ENCODE peak calls at places on chromosome 2, in seven cellular contexts. Z is left colon; Y is AG09319; W is brain microvascular endothelial cell; A is naive thymus-derived CD4-positive, alpha-beta T cell; K is central memory CD4-positive, alpha-beta T cell; M is dermis blood vessel endothelial cell. T is an unnamed sample.

GRCh38 chr2:160293401-160293911 is 93.4 kb upstream of the ITGB6 start:
- DNase-seq in W (peak; percentile 91), M (no peak), K (no peak), Z (no peak), A (no peak), Y (peak; percentile 54), T (no peak)

GRCh38 chr2:215366440-215367032 is 54.7 kb downstream of the ATIC start:
- DNase-seq in Z (no peak), M (no peak), Y (no peak), A (no peak), W (no peak), K (no peak), T (no peak)

GRCh38 chr2:62941413-62941812 is 109.2 kb upstream of the OTX1 start:
- DNase-seq in A (no peak), M (peak; percentile 14), W (no peak), K (no peak), Z (no peak), Y (no peak), T (no peak)

GRCh38 chr2:85990084-85990483 is 101.3 kb upstream of the ST3GAL5 start:
- DNase-seq in A (no peak), K (no peak), M (no peak), Z (no peak), Y (no peak), W (no peak), T (no peak)

GRCh38 chr2:28437918-28438317 is 45.3 kb downstream of the FOSL2 start:
- DNase-seq in M (no peak), Z (no peak), A (no peak), K (no peak), W (no peak), Y (no peak), T (peak; percentile 53)

GRCh38 chr2:171158790-171159325 is 1.8 kb downstream of the TLK1 start:
- DNase-seq in Y (no peak), Z (no peak), M (peak; percentile 35), W (no peak), K (no peak), A (no peak), T (no peak)

GRCh38 chr2:240569998-240570530 is 1.8 kb downstream of the RNPEPL1 start:
- DNase-seq in A (no peak), W (no peak), K (no peak), Y (no peak), M (no peak), Z (no peak), T (peak; percentile 81)

GRCh38 chr2:130338793-130339345 is 3.8 kb upstream of the IMP4 start:
- DNase-seq in W (no peak), Z (no peak), Y (no peak), M (no peak), K (no peak), A (no peak), T (no peak)

GRCh38 chr2:25362564-25363145 is 20.9 kb upstream of the DNMT3A start:
- DNase-seq in Z (peak; percentile 59), M (peak; percentile 27), A (peak; percentile 54), W (no peak), Y (no peak), K (peak; percentile 52), T (peak; percentile 93)

GRCh38 chr2:205377324-205377723 is 305.0 kb upstream of the NRP2 start:
- DNase-seq in Z (no peak), W (no peak), A (no peak), K (no peak), M (no peak), Y (no peak), T (no peak)

GRCh38 chr2:237754182-237754581 is 44.4 kb upstream of the RBM44 start:
- DNase-seq in Y (no peak), K (no peak), W (peak; percentile 40), A (no peak), M (no peak), Z (no peak), T (no peak)

GRCh38 chr2:181953773-181954537 is 31.7 kb upstream of the PPP1R1C start:
- DNase-seq in M (peak; percentile 87), W (peak; percentile 38), Y (peak; percentile 46), A (peak; percentile 54), Z (peak; percentile 52), K (peak; percentile 25), T (peak; percentile 77)

GRCh38 chr2:239226677-239227076 is 174.1 kb downstream of the HDAC4 start:
- DNase-seq in K (no peak), A (no peak), Y (no peak), M (no peak), Z (no peak), W (no peak), T (peak; percentile 56)

GRCh38 chr2:9415770-9416169 is 7.6 kb downstream of the ITGB1BP1 start:
- DNase-seq in K (no peak), Y (no peak), A (no peak), M (no peak), Z (no peak), W (no peak), T (no peak)

GRCh38 chr2:120748741-120749140 is 13.1 kb downstream of the GLI2 start:
- DNase-seq in A (no peak), M (no peak), Z (no peak), K (no peak), Y (no peak), W (no peak), T (no peak)

GRCh38 chr2:218834685-218835084 is 3.1 kb upstream of the PRKAG3 start:
- DNase-seq in W (no peak), Y (no peak), M (no peak), Z (no peak), A (no peak), K (no peak), T (no peak)

GRCh38 chr2:231204581-231204980 is 6.2 kb downstream of the ARMC9 start:
- DNase-seq in M (no peak), Y (no peak), W (no peak), A (no peak), K (no peak), Z (peak; percentile 2), T (no peak)

GRCh38 chr2:15031745-15032240 is 399.3 kb downstream of the LRATD1 start:
- DNase-seq in Z (no peak), W (no peak), K (no peak), A (no peak), Y (no peak), M (no peak), T (no peak)

GRCh38 chr2:96374211-96374951 is 38.8 kb downstream of the NCAPH start:
- DNase-seq in A (no peak), K (no peak), Y (no peak), Z (no peak), W (peak; percentile 32), M (peak; percentile 83), T (no peak)

GRCh38 chr2:1477196-1478040 is 64.2 kb downstream of the TPO start:
- DNase-seq in Z (no peak), A (no peak), W (no peak), K (no peak), M (no peak), Y (no peak), T (peak; percentile 76)

GRCh38 chr2:75870133-75870532 is 159.4 kb upstream of the GCFC2 start:
- DNase-seq in K (no peak), A (no peak), W (no peak), Z (no peak), M (no peak), Y (no peak), T (no peak)

GRCh38 chr2:56456791-56457190 is 273.0 kb downstream of the CCDC85A start:
- DNase-seq in W (no peak), A (no peak), M (no peak), Y (no peak), Z (no peak), K (no peak), T (no peak)

GRCh38 chr2:4715065-4715464 is 977.1 kb upstream of the SOX11 start:
- DNase-seq in Y (no peak), W (peak; percentile 42), Z (no peak), M (no peak), K (no peak), A (no peak), T (no peak)

GRCh38 chr2:197163755-197164753 is 146.5 kb downstream of the ANKRD44 start:
- DNase-seq in K (no peak), Y (no peak), Z (no peak), A (no peak), M (peak; percentile 15), W (no peak), T (no peak)

GRCh38 chr2:226184940-226185575 is 614.6 kb downstream of the IRS1 start:
- DNase-seq in Z (no peak), K (no peak), Y (peak; percentile 18), M (no peak), W (peak; percentile 31), A (no peak), T (no peak)

GRCh38 chr2:6103949-6104348 is 411.8 kb downstream of the SOX11 start:
- DNase-seq in Y (no peak), K (no peak), W (no peak), A (no peak), Z (no peak), M (no peak), T (no peak)

GRCh38 chr2:55403177-55403998 is 16.3 kb downstream of the CCDC88A start:
- DNase-seq in W (no peak), Z (no peak), K (no peak), Y (no peak), A (no peak), M (no peak), T (no peak)

GRCh38 chr2:231800493-231801091 is 14.3 kb downstream of the COPS7B start:
- DNase-seq in M (peak; percentile 63), Y (no peak), Z (no peak), K (no peak), A (no peak), W (peak; percentile 40), T (no peak)

GRCh38 chr2:211495339-211495738 is 938.9 kb downstream of the CPS1 start:
- DNase-seq in W (no peak), K (no peak), Y (no peak), Z (no peak), M (no peak), A (no peak), T (no peak)

GRCh38 chr2:41716497-41716896 is 331.3 kb upstream of the PKDCC start:
- DNase-seq in W (no peak), Y (no peak), A (no peak), K (no peak), Z (no peak), M (no peak), T (no peak)

GRCh38 chr2:53620961-53621360 is 146.6 kb upstream of the CHAC2 start:
- DNase-seq in Z (no peak), K (no peak), W (no peak), M (no peak), Y (no peak), A (no peak), T (no peak)

GRCh38 chr2:110107092-110108079 is 8.2 kb downstream of the MALL start:
- DNase-seq in Z (peak; percentile 70), M (no peak), K (no peak), Y (no peak), W (no peak), A (no peak), T (no peak)

GRCh38 chr2:96207778-96208143 is 866 bp downstream of the STARD7 start:
- DNase-seq in A (no peak), K (no peak), Z (no peak), Y (no peak), W (no peak), M (peak; percentile 28), T (no peak)

GRCh38 chr2:71250945-71251344 is 24.0 kb upstream of the PAIP2B start:
- DNase-seq in Z (no peak), W (no peak), Y (no peak), A (no peak), K (no peak), M (no peak), T (no peak)

GRCh38 chr2:173982918-173983317 is 17.7 kb upstream of the SP3 start:
- DNase-seq in W (peak; percentile 25), A (no peak), Z (no peak), M (peak; percentile 45), K (no peak), Y (no peak), T (no peak)

GRCh38 chr2:36362291-36362690 is 6.7 kb downstream of the CRIM1 start:
- DNase-seq in W (peak; percentile 62), Z (no peak), M (peak; percentile 59), Y (no peak), A (no peak), K (no peak), T (no peak)

GRCh38 chr2:5694016-5694690 is 2.0 kb downstream of the SOX11 start:
- DNase-seq in K (no peak), W (no peak), Y (no peak), Z (no peak), M (no peak), A (no peak), T (no peak)